ENCODE peak calls at places on chromosomes 16 and 17, in eight cellular contexts. C, L, V, I, F, K, A and N are unnamed samples.

GRCh38 chr17:75812096-75813001 is 27.7 kb downstream of the UNK start:
- DNase-seq in F (no peak), V (peak; percentile 21), C (no peak), L (no peak), I (no peak), K (no peak), A (no peak), N (no peak)

GRCh38 chr17:44552361-44552760 is 4.9 kb upstream of the FZD2 start:
- DNase-seq in I (no peak), L (no peak), C (no peak), F (no peak), A (no peak), V (no peak), K (no peak), N (no peak)

GRCh38 chr17:56592487-56593072 is 919 bp upstream of the NOG start:
- DNase-seq in A (peak; percentile 54), L (peak; percentile 64), V (peak; percentile 55), F (peak; percentile 48), C (no peak), K (peak; percentile 18), I (peak; percentile 73), N (peak; percentile 19)

GRCh38 chr16:15983898-15984297 is 34.5 kb downstream of the ABCC1 start:
- DNase-seq in V (no peak), L (no peak), K (no peak), A (no peak), C (no peak), F (no peak), I (no peak), N (no peak)

GRCh38 chr17:7435676-7436555 is 681 bp downstream of the TMEM102 start:
- DNase-seq in V (no peak), C (peak; percentile 47), A (no peak), K (peak; percentile 28), F (peak; percentile 23), I (peak; percentile 80), L (peak; percentile 59), N (no peak)

GRCh38 chr16:67504190-67505021 is 21.1 kb upstream of the AGRP start:
- DNase-seq in A (peak; percentile 53), K (no peak), I (no peak), C (no peak), V (no peak), F (no peak), L (no peak), N (no peak)

GRCh38 chr17:51643702-51644490 is 383.6 kb downstream of the UTP18 start:
- DNase-seq in I (no peak), L (no peak), V (no peak), C (no peak), F (no peak), K (no peak), A (no peak), N (no peak)

GRCh38 chr17:35568561-35568960 is 7.9 kb upstream of the SLFN14 start:
- DNase-seq in F (no peak), K (peak; percentile 47), L (peak; percentile 60), A (no peak), I (peak; percentile 42), C (no peak), V (no peak), N (no peak)

GRCh38 chr17:27336217-27336616 is 42.3 kb downstream of the WSB1 start:
- DNase-seq in C (no peak), V (no peak), K (no peak), F (no peak), I (no peak), L (no peak), A (no peak), N (no peak)

GRCh38 chr16:69859105-69859969 is 91.8 kb upstream of the CLEC18A start:
- DNase-seq in F (peak; percentile 25), L (peak; percentile 57), C (no peak), I (peak; percentile 92), K (peak; percentile 46), V (no peak), A (peak; percentile 64), N (no peak)

GRCh38 chr17:18257268-18257681 is 1.3 kb downstream of the FLII start:
- DNase-seq in C (no peak), L (no peak), I (peak; percentile 78), F (no peak), V (no peak), A (no peak), K (peak; percentile 66), N (no peak)

GRCh38 chr17:9974460-9975381 is 69.7 kb upstream of the RCVRN start:
- DNase-seq in C (no peak), F (no peak), A (no peak), I (no peak), K (no peak), V (no peak), L (no peak), N (no peak)

GRCh38 chr17:47621293-47622178 is 28.2 kb upstream of the KPNB1 start:
- DNase-seq in C (no peak), I (peak; percentile 60), K (peak; percentile 92), V (peak; percentile 40), A (peak; percentile 48), F (no peak), L (peak; percentile 91), N (no peak)

GRCh38 chr17:38705803-38706624 is 941 bp downstream of the MLLT6 start:
- DNase-seq in V (peak; percentile 76), C (no peak), A (peak; percentile 40), I (peak; percentile 80), F (peak; percentile 37), L (peak; percentile 70), K (no peak), N (peak; percentile 64)

GRCh38 chr16:84614075-84614474 is 3.8 kb downstream of the COTL1 start:
- DNase-seq in K (no peak), V (no peak), L (no peak), F (no peak), A (no peak), I (no peak), C (no peak), N (no peak)

GRCh38 chr17:10210151-10210574 is 11.8 kb upstream of the GAS7 start:
- DNase-seq in V (no peak), I (peak; percentile 73), L (no peak), A (no peak), F (no peak), C (no peak), K (peak; percentile 7), N (no peak)

GRCh38 chr17:74148901-74149596 is 54.4 kb upstream of the RPL38 start:
- DNase-seq in A (no peak), I (no peak), F (no peak), V (no peak), L (no peak), C (no peak), K (no peak), N (no peak)

GRCh38 chr16:89335803-89336485 is 118.4 kb downstream of the ZNF778 start:
- DNase-seq in V (peak; percentile 21), F (no peak), A (peak; percentile 2), I (no peak), C (no peak), K (no peak), L (no peak), N (no peak)

GRCh38 chr17:64074704-64075484 is 54.5 kb upstream of the ICAM2 start:
- DNase-seq in F (no peak), V (no peak), I (no peak), C (no peak), K (peak; percentile 100), L (peak; percentile 66), A (no peak), N (no peak)

GRCh38 chr17:22517716-22518115 is 825.4 kb downstream of the KCNJ18 start:
- DNase-seq in C (no peak), V (no peak), F (no peak), K (no peak), I (no peak), L (no peak), A (no peak), N (no peak)

GRCh38 chr16:24943471-24943870 is 71.7 kb downstream of the ARHGAP17 start:
- DNase-seq in V (no peak), F (no peak), C (no peak), K (no peak), I (no peak), A (no peak), L (no peak), N (no peak)

GRCh38 chr17:39461911-39462641 is 790 bp downstream of the CDK12 start:
- DNase-seq in C (no peak), I (peak; percentile 36), L (no peak), K (peak; percentile 29), A (peak; percentile 61), V (no peak), F (peak; percentile 64), N (no peak)

GRCh38 chr17:78256705-78257559 is 25.5 kb downstream of the TMEM235 start:
- DNase-seq in I (no peak), C (no peak), A (no peak), V (peak; percentile 58), K (no peak), L (no peak), F (no peak), N (no peak)

GRCh38 chr16:85568519-85568918 is 44.6 kb upstream of the GSE1 start:
- DNase-seq in A (no peak), K (peak; percentile 95), I (no peak), L (no peak), C (no peak), V (no peak), F (no peak), N (no peak)

GRCh38 chr17:27825459-27825858 is 25.1 kb upstream of the NOS2 start:
- DNase-seq in I (no peak), K (no peak), F (no peak), L (no peak), V (no peak), C (no peak), A (no peak), N (no peak)

GRCh38 chr17:16255481-16255901 is 38.5 kb downstream of the PIGL start:
- DNase-seq in C (no peak), L (no peak), A (peak; percentile 82), I (peak; percentile 42), F (peak; percentile 51), K (no peak), V (peak; percentile 78), N (no peak)

GRCh38 chr17:19703106-19703775 is 13.1 kb downstream of the SLC47A2 start:
- DNase-seq in F (no peak), C (no peak), L (no peak), A (no peak), V (no peak), K (peak; percentile 42), I (no peak), N (no peak)

GRCh38 chr17:5819396-5819795 is 235.1 kb upstream of the NLRP1 start:
- DNase-seq in L (no peak), K (no peak), F (no peak), V (no peak), C (no peak), A (no peak), I (no peak), N (no peak)

GRCh38 chr17:78458739-78459335 is 80.4 kb downstream of the PGS1 start:
- DNase-seq in L (no peak), C (no peak), A (peak; percentile 98), I (no peak), V (no peak), K (no peak), F (peak; percentile 95), N (peak; percentile 30)